ENCODE peak calls at places on chromosomes 12 and 14, in six cellular contexts. One of them, this sample, is unnamed.

GRCh38 chr14:55152052-55152753 is 23.2 kb downstream of the LGALS3 start:
- DNase-seq in GM23338: no peak
- DNase-seq in IMR-90: peak; percentile 81
- DNase-seq in GM12878: no peak
- DNase-seq in OCI-LY7: no peak
- DNase-seq in fibroblast of lung: peak; percentile 31
- DNase-seq in this sample: no peak

GRCh38 chr14:51619551-51619950 is 32.2 kb upstream of the FRMD6 start:
- DNase-seq in GM23338: no peak
- DNase-seq in fibroblast of lung: no peak
- DNase-seq in IMR-90: peak; percentile 73
- DNase-seq in OCI-LY7: no peak
- DNase-seq in GM12878: no peak
- DNase-seq in this sample: no peak

GRCh38 chr12:75969768-75970167 is 61.8 kb downstream of the PHLDA1 start:
- DNase-seq in GM12878: no peak
- DNase-seq in OCI-LY7: no peak
- DNase-seq in fibroblast of lung: no peak
- DNase-seq in IMR-90: no peak
- DNase-seq in GM23338: peak; percentile 79
- DNase-seq in this sample: no peak

GRCh38 chr12:87196329-87196728 is 832.9 kb downstream of the C12orf50 start:
- DNase-seq in IMR-90: peak; percentile 5
- DNase-seq in GM23338: no peak
- DNase-seq in GM12878: no peak
- DNase-seq in fibroblast of lung: peak; percentile 27
- DNase-seq in OCI-LY7: no peak
- DNase-seq in this sample: no peak

GRCh38 chr12:57754411-57755193 is at the start of gene MARCHF9:
- DNase-seq in OCI-LY7: peak; percentile 91
- DNase-seq in IMR-90: no peak
- DNase-seq in GM12878: no peak
- DNase-seq in fibroblast of lung: no peak
- DNase-seq in GM23338: peak; percentile 84
- DNase-seq in this sample: peak; percentile 89

GRCh38 chr14:100533647-100534485 is 53.4 kb downstream of the BEGAIN start:
- DNase-seq in GM12878: no peak
- DNase-seq in GM23338: no peak
- DNase-seq in OCI-LY7: no peak
- DNase-seq in fibroblast of lung: peak; percentile 51
- DNase-seq in IMR-90: no peak
- DNase-seq in this sample: no peak

GRCh38 chr12:57135939-57136338 is 7.7 kb downstream of the LRP1 start:
- DNase-seq in IMR-90: peak; percentile 52
- DNase-seq in fibroblast of lung: peak; percentile 45
- DNase-seq in GM12878: no peak
- DNase-seq in GM23338: peak; percentile 37
- DNase-seq in OCI-LY7: no peak
- DNase-seq in this sample: no peak

GRCh38 chr14:64478634-64479250 is 13.4 kb downstream of the AKAP5 start:
- DNase-seq in fibroblast of lung: peak; percentile 11
- DNase-seq in OCI-LY7: peak; percentile 46
- DNase-seq in GM23338: no peak
- DNase-seq in GM12878: no peak
- DNase-seq in IMR-90: peak; percentile 37
- DNase-seq in this sample: no peak

GRCh38 chr12:98420403-98420800 is 95.0 kb upstream of the TMPO start:
- DNase-seq in GM23338: no peak
- DNase-seq in fibroblast of lung: no peak
- DNase-seq in IMR-90: no peak
- DNase-seq in GM12878: no peak
- DNase-seq in OCI-LY7: no peak
- DNase-seq in this sample: no peak

GRCh38 chr12:30874455-30875313 is 51.9 kb upstream of the TSPAN11 start:
- DNase-seq in IMR-90: no peak
- DNase-seq in GM12878: no peak
- DNase-seq in GM23338: no peak
- DNase-seq in OCI-LY7: no peak
- DNase-seq in fibroblast of lung: no peak
- DNase-seq in this sample: no peak

GRCh38 chr12:21499765-21500164 is 1.7 kb downstream of the RECQL start:
- DNase-seq in GM23338: no peak
- DNase-seq in GM12878: no peak
- DNase-seq in IMR-90: no peak
- DNase-seq in OCI-LY7: no peak
- DNase-seq in fibroblast of lung: no peak
- DNase-seq in this sample: no peak

GRCh38 chr14:44165286-44165685 is 341.8 kb downstream of the FSCB start:
- DNase-seq in IMR-90: no peak
- DNase-seq in fibroblast of lung: no peak
- DNase-seq in OCI-LY7: no peak
- DNase-seq in GM12878: no peak
- DNase-seq in GM23338: no peak
- DNase-seq in this sample: no peak

GRCh38 chr14:40119321-40119720 is 687.1 kb upstream of the FBXO33 start:
- DNase-seq in IMR-90: no peak
- DNase-seq in fibroblast of lung: peak; percentile 73
- DNase-seq in GM23338: no peak
- DNase-seq in GM12878: no peak
- DNase-seq in OCI-LY7: no peak
- DNase-seq in this sample: no peak

GRCh38 chr14:51507556-51508511 is 143.9 kb upstream of the FRMD6 start:
- DNase-seq in GM12878: no peak
- DNase-seq in IMR-90: peak; percentile 28
- DNase-seq in OCI-LY7: no peak
- DNase-seq in GM23338: no peak
- DNase-seq in fibroblast of lung: peak; percentile 69
- DNase-seq in this sample: no peak

GRCh38 chr14:101119830-101120571 is 216.5 kb upstream of the RTL1 start:
- DNase-seq in IMR-90: peak; percentile 11
- DNase-seq in GM12878: no peak
- DNase-seq in GM23338: peak; percentile 34
- DNase-seq in OCI-LY7: no peak
- DNase-seq in fibroblast of lung: peak; percentile 18
- DNase-seq in this sample: no peak

GRCh38 chr12:3263939-3264699 is 186.9 kb downstream of the TSPAN9 start:
- DNase-seq in IMR-90: no peak
- DNase-seq in GM23338: no peak
- DNase-seq in GM12878: no peak
- DNase-seq in OCI-LY7: no peak
- DNase-seq in fibroblast of lung: no peak
- DNase-seq in this sample: no peak

GRCh38 chr14:91899777-91900176 is 32.4 kb upstream of the TC2N start:
- DNase-seq in GM12878: no peak
- DNase-seq in GM23338: no peak
- DNase-seq in OCI-LY7: no peak
- DNase-seq in IMR-90: no peak
- DNase-seq in fibroblast of lung: no peak
- DNase-seq in this sample: no peak

GRCh38 chr14:95490727-95491451 is 25.6 kb downstream of the SYNE3 start:
- DNase-seq in IMR-90: no peak
- DNase-seq in GM12878: no peak
- DNase-seq in OCI-LY7: no peak
- DNase-seq in fibroblast of lung: peak; percentile 29
- DNase-seq in GM23338: no peak
- DNase-seq in this sample: no peak

GRCh38 chr12:401235-402126 is at the start of gene CCDC77:
- DNase-seq in GM12878: peak; percentile 86
- DNase-seq in IMR-90: peak; percentile 88
- DNase-seq in fibroblast of lung: peak; percentile 86
- DNase-seq in GM23338: peak; percentile 97
- DNase-seq in OCI-LY7: peak; percentile 96
- DNase-seq in this sample: peak; percentile 96

GRCh38 chr12:99959549-99960170 is 25.1 kb downstream of the ANKS1B start:
- DNase-seq in GM12878: no peak
- DNase-seq in IMR-90: no peak
- DNase-seq in OCI-LY7: no peak
- DNase-seq in GM23338: no peak
- DNase-seq in fibroblast of lung: peak; percentile 11
- DNase-seq in this sample: no peak

GRCh38 chr12:108977360-108977759 is 43.5 kb downstream of the SVOP start:
- DNase-seq in IMR-90: no peak
- DNase-seq in OCI-LY7: no peak
- DNase-seq in GM23338: no peak
- DNase-seq in fibroblast of lung: no peak
- DNase-seq in GM12878: no peak
- DNase-seq in this sample: no peak

GRCh38 chr12:9240776-9241175 is 32.6 kb upstream of the PZP start:
- DNase-seq in GM12878: no peak
- DNase-seq in OCI-LY7: no peak
- DNase-seq in fibroblast of lung: no peak
- DNase-seq in IMR-90: no peak
- DNase-seq in GM23338: no peak
- DNase-seq in this sample: no peak

GRCh38 chr14:77598366-77599050 is 17.9 kb downstream of the SPTLC2 start:
- DNase-seq in GM12878: no peak
- DNase-seq in IMR-90: no peak
- DNase-seq in fibroblast of lung: no peak
- DNase-seq in OCI-LY7: no peak
- DNase-seq in GM23338: no peak
- DNase-seq in this sample: peak; percentile 14

GRCh38 chr12:54129028-54129903 is 59.5 kb downstream of the SMUG1 start:
- DNase-seq in fibroblast of lung: no peak
- DNase-seq in OCI-LY7: no peak
- DNase-seq in IMR-90: no peak
- DNase-seq in GM12878: no peak
- DNase-seq in GM23338: no peak
- DNase-seq in this sample: no peak

GRCh38 chr12:54128466-54128865 is 60.3 kb downstream of the SMUG1 start:
- DNase-seq in IMR-90: no peak
- DNase-seq in GM12878: no peak
- DNase-seq in fibroblast of lung: no peak
- DNase-seq in GM23338: no peak
- DNase-seq in OCI-LY7: no peak
- DNase-seq in this sample: no peak

GRCh38 chr12:54125950-54126695 is 62.7 kb downstream of the SMUG1 start:
- DNase-seq in fibroblast of lung: no peak
- DNase-seq in IMR-90: no peak
- DNase-seq in GM23338: peak; percentile 39
- DNase-seq in OCI-LY7: no peak
- DNase-seq in GM12878: no peak
- DNase-seq in this sample: no peak

GRCh38 chr12:54127538-54128259 is 61.1 kb downstream of the SMUG1 start:
- DNase-seq in IMR-90: no peak
- DNase-seq in GM23338: no peak
- DNase-seq in GM12878: no peak
- DNase-seq in OCI-LY7: no peak
- DNase-seq in fibroblast of lung: no peak
- DNase-seq in this sample: no peak

DNA sequence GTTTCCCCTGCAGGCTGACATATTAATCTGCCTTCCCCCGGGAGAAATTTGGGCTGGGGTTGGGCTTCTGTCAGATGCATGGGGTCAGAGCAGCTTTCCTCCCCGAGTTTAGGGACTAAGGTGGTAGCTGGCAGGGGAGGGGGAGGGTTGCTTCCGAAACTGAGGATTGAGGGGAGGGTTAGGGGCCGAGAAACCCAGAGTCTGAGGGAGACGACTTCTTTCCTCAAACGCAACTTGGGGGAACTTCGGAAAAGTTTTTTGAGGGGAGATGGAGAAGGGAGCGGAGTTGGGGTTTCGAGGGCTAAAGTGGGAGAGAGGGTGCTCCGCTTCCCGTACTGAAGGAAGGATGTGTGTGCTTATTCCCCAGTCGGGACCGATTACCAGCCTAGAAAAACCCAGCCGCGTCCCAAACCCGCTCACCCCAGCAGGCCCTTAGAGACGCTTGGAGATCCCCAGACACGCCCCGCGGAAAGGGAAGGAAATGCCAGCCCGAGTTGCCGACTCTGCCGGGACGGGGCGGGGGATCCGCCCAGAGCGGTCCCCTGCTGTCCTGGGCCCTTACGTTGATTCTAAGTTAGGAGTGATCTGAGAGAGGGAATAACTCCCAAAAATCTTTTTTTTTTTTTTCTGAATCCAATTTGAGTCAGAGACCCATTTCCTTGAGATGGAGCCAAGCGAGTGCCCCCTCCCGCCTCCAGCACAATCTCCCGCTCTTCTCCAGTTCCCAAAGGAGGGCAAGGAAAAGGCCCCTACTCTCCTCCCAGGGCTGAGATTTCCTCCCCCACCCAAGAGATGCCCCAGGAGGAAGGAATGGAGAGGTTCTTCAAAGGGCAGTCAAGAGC is 61.9 kb downstream of the SMUG1 start:
- DNase-seq in GM12878: no peak
- DNase-seq in GM23338: peak; percentile 77
- DNase-seq in OCI-LY7: no peak
- DNase-seq in IMR-90: no peak
- DNase-seq in fibroblast of lung: no peak
- DNase-seq in this sample: no peak
- H3K4me2 ChIP-seq in GM12878: no peak overlapping the region
- H3K4me2 ChIP-seq in GM23338: peak overlapping the region; percentile 91
- H3K4me2 ChIP-seq in OCI-LY7: no peak overlapping the region
- H3K4me2 ChIP-seq in IMR-90: no peak overlapping the region
- H3K4me2 ChIP-seq in fibroblast of lung: peak overlapping the region; percentile 72
- H3K4me2 ChIP-seq in this sample: peak overlapping the region; percentile 43

GRCh38 chr14:81550001-81550642 is 16.5 kb upstream of the SEL1L start:
- DNase-seq in IMR-90: no peak
- DNase-seq in fibroblast of lung: no peak
- DNase-seq in GM12878: peak; percentile 81
- DNase-seq in OCI-LY7: no peak
- DNase-seq in GM23338: no peak
- DNase-seq in this sample: no peak
- H3K4me2 ChIP-seq in IMR-90: no peak overlapping the region
- H3K4me2 ChIP-seq in fibroblast of lung: no peak overlapping the region
- H3K4me2 ChIP-seq in GM12878: peak overlapping the region; percentile 67
- H3K4me2 ChIP-seq in OCI-LY7: no peak overlapping the region
- H3K4me2 ChIP-seq in GM23338: no peak overlapping the region
- H3K4me2 ChIP-seq in this sample: no peak overlapping the region

GRCh38 chr12:92995258-92995905 is 66.3 kb upstream of the EEA1 start:
- DNase-seq in IMR-90: no peak
- DNase-seq in GM12878: peak; percentile 87
- DNase-seq in GM23338: no peak
- DNase-seq in OCI-LY7: peak; percentile 90
- DNase-seq in fibroblast of lung: no peak
- DNase-seq in this sample: no peak
- H3K4me2 ChIP-seq in IMR-90: no peak overlapping the region
- H3K4me2 ChIP-seq in GM12878: peak overlapping the region; percentile 80
- H3K4me2 ChIP-seq in GM23338: no peak overlapping the region
- H3K4me2 ChIP-seq in OCI-LY7: peak overlapping the region; percentile 63
- H3K4me2 ChIP-seq in fibroblast of lung: no peak overlapping the region
- H3K4me2 ChIP-seq in this sample: no peak overlapping the region

DNA sequence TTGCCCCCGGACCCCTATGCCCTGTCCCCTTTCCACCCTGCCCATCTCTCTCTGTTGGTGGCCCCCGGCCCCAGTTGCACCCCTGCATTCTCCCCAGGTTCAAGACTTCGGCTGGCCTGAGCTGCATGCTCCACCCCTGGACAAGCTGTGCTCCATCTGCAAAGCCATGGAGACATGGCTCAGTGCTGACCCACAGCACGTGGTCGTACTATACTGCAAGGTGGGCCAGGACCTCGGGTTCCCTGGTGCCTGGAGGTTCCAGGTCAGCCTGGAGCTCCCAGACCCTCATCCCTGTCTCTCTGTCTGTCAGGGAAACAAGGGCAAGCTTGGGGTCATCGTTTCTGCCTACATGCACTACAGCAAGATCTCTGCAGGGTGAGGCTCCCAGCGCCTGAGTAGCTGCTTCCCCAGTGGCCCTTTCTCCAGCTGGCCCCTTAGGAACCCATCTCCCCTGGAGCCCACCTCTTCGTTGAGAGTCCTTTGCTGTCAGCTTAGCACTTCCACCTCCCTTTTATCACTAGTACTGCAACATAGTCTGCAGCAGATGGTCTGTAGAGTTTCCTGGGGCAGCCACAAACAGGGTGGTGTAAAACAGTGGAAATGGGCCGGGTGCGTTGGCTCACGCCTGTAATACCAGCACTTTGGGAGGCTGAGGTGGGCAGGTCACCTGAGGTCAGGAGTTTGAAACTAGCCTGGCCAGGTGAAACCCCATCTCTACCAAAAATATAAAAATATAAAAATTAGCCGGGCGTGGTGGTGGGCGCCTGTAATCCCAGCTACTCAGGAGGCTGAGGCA is 5.8 kb downstream of the TNS2 start:
- DNase-seq in fibroblast of lung: no peak
- DNase-seq in OCI-LY7: no peak
- DNase-seq in GM12878: no peak
- DNase-seq in GM23338: no peak
- DNase-seq in IMR-90: no peak
- DNase-seq in this sample: no peak
- H3K4me2 ChIP-seq in fibroblast of lung: no peak overlapping the region
- H3K4me2 ChIP-seq in OCI-LY7: no peak overlapping the region
- H3K4me2 ChIP-seq in GM12878: no peak overlapping the region
- H3K4me2 ChIP-seq in GM23338: no peak overlapping the region
- H3K4me2 ChIP-seq in IMR-90: no peak overlapping the region
- H3K4me2 ChIP-seq in this sample: no peak overlapping the region

This sample was measured in MM.1S.